ENCODE peak calls at places on chromosomes 11 and 22, in nine cellular contexts. I is tibial nerve; L is Peyer's patch; E is suprapubic skin; S is HepG2; O is transverse colon; Q is esophagus squamous epithelium; C is heart right ventricle; B is CD8-positive, alpha-beta T cell. M is an unnamed sample.

GRCh38 chr11:73333626-73334199 is 25.6 kb downstream of the ARHGEF17 start:
- DNase-seq in O (no peak), I (no peak), S (no peak), B (no peak), E (no peak), Q (no peak), L (no peak), C (no peak), M (no peak)

GRCh38 chr22:21754523-21755128 is 19.0 kb upstream of the YPEL1 start:
- DNase-seq in B (no peak), C (no peak), S (no peak), O (no peak), I (no peak), Q (no peak), L (no peak), E (no peak), M (no peak)

GRCh38 chr11:80024119-80024518 is 583.3 kb upstream of the TENM4 start:
- DNase-seq in C (no peak), I (no peak), E (no peak), O (no peak), Q (no peak), L (no peak), B (no peak), S (no peak), M (no peak)

GRCh38 chr22:10961043-10961860 is 4566.7 kb upstream of the OR11H1 start:
- DNase-seq in O (no peak), I (no peak), Q (no peak), C (no peak), E (no peak), L (peak; percentile 45), B (no peak), S (no peak), M (no peak)

GRCh38 chr11:68632802-68633201 is 51.5 kb upstream of the GAL start:
- DNase-seq in S (peak; percentile 67), Q (no peak), B (peak; percentile 57), O (peak; percentile 64), C (no peak), E (no peak), L (peak; percentile 75), I (no peak), M (no peak)

GRCh38 chr11:73323464-73323863 is 15.4 kb downstream of the ARHGEF17 start:
- DNase-seq in I (peak; percentile 71), B (no peak), E (peak; percentile 85), Q (no peak), C (peak; percentile 89), L (peak; percentile 71), S (peak; percentile 41), O (peak; percentile 64), M (peak; percentile 98)

GRCh38 chr11:94734563-94735275 is 33.4 kb upstream of the AMOTL1 start:
- DNase-seq in S (no peak), C (no peak), Q (no peak), L (no peak), B (no peak), I (no peak), E (no peak), O (no peak), M (no peak)

GRCh38 chr22:21624120-21624879 is 5.5 kb downstream of the YDJC start:
- DNase-seq in Q (no peak), I (no peak), C (no peak), O (peak; percentile 23), S (no peak), E (no peak), L (no peak), B (no peak), M (no peak)

GRCh38 chr11:133929401-133930052 is 27.2 kb downstream of the IGSF9B start:
- DNase-seq in I (no peak), L (no peak), B (no peak), S (no peak), C (no peak), E (no peak), Q (no peak), O (no peak), M (no peak)

GRCh38 chr11:35579557-35580396 is 38.5 kb upstream of the FJX1 start:
- DNase-seq in S (peak; percentile 62), C (no peak), O (no peak), E (no peak), I (no peak), Q (no peak), L (no peak), B (no peak), M (no peak)

GRCh38 chr11:88695701-88696414 is 358.3 kb upstream of the CTSC start:
- DNase-seq in S (no peak), E (no peak), L (no peak), C (no peak), I (no peak), O (no peak), B (no peak), Q (no peak), M (no peak)

GRCh38 chr11:122727101-122727929 is 71.8 kb downstream of the UBASH3B start:
- DNase-seq in C (no peak), O (peak; percentile 26), E (no peak), L (peak; percentile 67), S (no peak), Q (no peak), B (peak; percentile 67), I (no peak), M (no peak)

GRCh38 chr11:57699813-57700212 is 12.2 kb downstream of the MED19 start:
- DNase-seq in L (no peak), Q (no peak), S (no peak), O (no peak), I (no peak), C (no peak), E (no peak), B (no peak), M (no peak)

GRCh38 chr11:57704932-57705331 is 7.1 kb downstream of the MED19 start:
- DNase-seq in C (no peak), Q (no peak), O (no peak), I (no peak), S (no peak), B (no peak), E (no peak), L (no peak), M (no peak)

GRCh38 chr11:57700425-57700824 is 11.6 kb downstream of the MED19 start:
- DNase-seq in O (no peak), L (no peak), Q (no peak), B (no peak), E (no peak), I (no peak), C (no peak), S (no peak), M (no peak)

GRCh38 chr11:57698843-57699365 is 13.1 kb downstream of the MED19 start:
- DNase-seq in O (no peak), Q (no peak), S (no peak), B (no peak), L (no peak), C (no peak), E (no peak), I (no peak), M (no peak)

GRCh38 chr11:57703341-57703740 is 8.7 kb downstream of the MED19 start:
- DNase-seq in B (no peak), I (no peak), Q (no peak), S (no peak), C (no peak), O (no peak), L (no peak), E (no peak), M (no peak)
- H3K36me3 ChIP-seq in B (peaks cover 44% of the 10 kb centered on the region), I (peaks cover 77% of the 10 kb centered on the region), Q (peaks cover 29% of the 10 kb centered on the region), S (peaks cover 20% of the 10 kb centered on the region), C (peaks cover 33% of the 10 kb centered on the region), O (peaks cover 45% of the 10 kb centered on the region), L (no peaks in the 10 kb centered on the region), E (peaks cover 64% of the 10 kb centered on the region), M (peaks cover 57% of the 10 kb centered on the region)

GRCh38 chr22:17638432-17639237 is at the start of gene BCL2L13:
- DNase-seq in C (peak; percentile 91), I (peak; percentile 85), O (peak; percentile 95), E (peak; percentile 96), B (peak; percentile 90), L (peak; percentile 97), S (peak; percentile 92), Q (peak; percentile 61), M (peak; percentile 89)
- TF ChIP-seq CTCF in C (no peak), I (no peak), O (no peak), E (no peak), B (no peak), L (no peak), S (peak; percentile 13), Q (no peak), M (no peak)

DNA sequence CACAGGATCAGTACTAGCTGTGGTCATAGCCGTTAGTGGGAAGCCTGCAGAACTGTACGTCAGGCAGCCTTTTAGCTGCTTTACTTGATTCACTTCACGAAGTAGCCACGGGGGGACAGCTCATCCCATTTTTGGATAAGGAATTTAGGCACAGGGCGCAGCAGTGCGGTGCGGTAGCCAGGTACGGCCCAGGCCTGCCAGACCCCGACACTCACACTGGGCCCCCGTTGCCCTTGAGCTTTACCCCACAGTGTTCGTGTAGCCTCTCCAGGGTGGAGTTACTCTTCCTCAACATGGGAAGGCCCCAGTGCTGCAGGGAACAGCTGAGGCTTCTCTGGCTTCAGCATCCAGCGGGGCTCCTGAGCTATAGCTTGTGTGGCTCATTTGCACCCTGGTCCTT is 59.4 kb downstream of the SBF1 start:
- DNase-seq in I (no peak), B (no peak), E (no peak), O (no peak), C (no peak), S (no peak), Q (no peak), L (no peak), M (no peak)
- H3K36me3 ChIP-seq in I (peaks cover 70% of the 10 kb centered on the region), B (peaks cover 43% of the 10 kb centered on the region), E (peaks cover 76% of the 10 kb centered on the region), O (peaks cover 57% of the 10 kb centered on the region), C (peaks cover 60% of the 10 kb centered on the region), S (peaks cover 42% of the 10 kb centered on the region), Q (peaks cover 42% of the 10 kb centered on the region), L (no peaks in the 10 kb centered on the region), M (peaks cover 51% of the 10 kb centered on the region)

GRCh38 chr11:120785576-120785975 is 238.3 kb upstream of the TBCEL start:
- DNase-seq in L (no peak), C (no peak), S (no peak), Q (no peak), B (peak; percentile 32), I (no peak), E (peak; percentile 49), O (no peak), M (no peak)
- TF ChIP-seq CTCF in L (no peak), C (no peak), S (no peak), Q (no peak), B (no peak), I (no peak), E (no peak), O (no peak), M (no peak)

GRCh38 chr11:32583451-32584271 is at the start of gene EIF3M:
- DNase-seq in S (peak; percentile 91), E (peak; percentile 98), C (peak; percentile 96), I (peak; percentile 93), O (peak; percentile 97), Q (peak; percentile 84), L (peak; percentile 98), B (peak; percentile 97), M (peak; percentile 94)
- H3K36me3 ChIP-seq in S (no peaks in the 10 kb centered on the region), E (peaks cover 2% of the 10 kb centered on the region), C (no peaks in the 10 kb centered on the region), I (peaks cover 4% of the 10 kb centered on the region), O (peaks cover 2% of the 10 kb centered on the region), Q (no peaks in the 10 kb centered on the region), L (no peaks in the 10 kb centered on the region), B (no peaks in the 10 kb centered on the region), M (no peaks in the 10 kb centered on the region)

M was measured in tibial artery.